ENCODE peak calls at places on chromosomes 4 and X, in five cellular contexts. One of them, this sample, is unnamed.

GRCh38 chr4:38753021-38753806 is 29.6 kb downstream of the TLR10 start:
- DNase-seq in right lobe of liver: no peak
- DNase-seq in A549: peak
- DNase-seq in transverse colon: peak
- DNase-seq in uterus: peak
- DNase-seq in this sample: peak

GRCh38 chr4:52870225-52870624 is 8.1 kb downstream of the RASL11B start:
- DNase-seq in A549: no peak
- DNase-seq in uterus: no peak
- DNase-seq in transverse colon: no peak
- DNase-seq in right lobe of liver: no peak
- DNase-seq in this sample: no peak

GRCh38 chr4:156113138-156113537 is 159.5 kb upstream of the CTSO start:
- DNase-seq in uterus: no peak
- DNase-seq in transverse colon: no peak
- DNase-seq in A549: no peak
- DNase-seq in right lobe of liver: no peak
- DNase-seq in this sample: no peak

GRCh38 chrX:155966876-155967275 is 30.6 kb upstream of the IL9R start:
- DNase-seq in A549: peak
- DNase-seq in uterus: no peak
- DNase-seq in right lobe of liver: no peak
- DNase-seq in transverse colon: peak
- DNase-seq in this sample: peak

GRCh38 chrX:42602136-42602535 is 175.8 kb downstream of the PPP1R2C start:
- DNase-seq in transverse colon: no peak
- DNase-seq in right lobe of liver: no peak
- DNase-seq in uterus: no peak
- DNase-seq in A549: no peak
- DNase-seq in this sample: no peak

GRCh38 chrX:140762061-140762460 is 52.5 kb downstream of the LINC00632 start:
- DNase-seq in A549: peak
- DNase-seq in right lobe of liver: no peak
- DNase-seq in uterus: no peak
- DNase-seq in transverse colon: peak
- DNase-seq in this sample: peak

GRCh38 chr4:158930573-158930972 is 161.7 kb downstream of the FNIP2 start:
- DNase-seq in A549: no peak
- DNase-seq in uterus: no peak
- DNase-seq in right lobe of liver: no peak
- DNase-seq in transverse colon: no peak
- DNase-seq in this sample: peak

GRCh38 chrX:71910526-71911022 is at the start of gene NHSL2:
- DNase-seq in transverse colon: no peak
- DNase-seq in A549: peak
- DNase-seq in right lobe of liver: no peak
- DNase-seq in uterus: peak
- DNase-seq in this sample: no peak

GRCh38 chr4:144283496-144283895 is 143.0 kb upstream of the GYPA start:
- DNase-seq in transverse colon: no peak
- DNase-seq in A549: no peak
- DNase-seq in uterus: no peak
- DNase-seq in right lobe of liver: no peak
- DNase-seq in this sample: no peak

GRCh38 chr4:73599182-73599581 is 21.1 kb downstream of the RASSF6 start:
- DNase-seq in A549: peak
- DNase-seq in uterus: no peak
- DNase-seq in right lobe of liver: no peak
- DNase-seq in transverse colon: peak
- DNase-seq in this sample: no peak

GRCh38 chrX:36007207-36007606 is 87.7 kb downstream of the CFAP47 start:
- DNase-seq in uterus: no peak
- DNase-seq in A549: no peak
- DNase-seq in transverse colon: no peak
- DNase-seq in right lobe of liver: no peak
- DNase-seq in this sample: no peak

GRCh38 chr4:55216871-55217635 is 91.7 kb upstream of the KDR start:
- DNase-seq in transverse colon: no peak
- DNase-seq in A549: no peak
- DNase-seq in uterus: no peak
- DNase-seq in right lobe of liver: no peak
- DNase-seq in this sample: no peak

GRCh38 chrX:40140706-40141499 is 43.1 kb upstream of the BCOR start:
- DNase-seq in A549: no peak
- DNase-seq in uterus: peak
- DNase-seq in transverse colon: no peak
- DNase-seq in right lobe of liver: peak
- DNase-seq in this sample: no peak

GRCh38 chr4:38993683-38994082 is 38.5 kb downstream of the TMEM156 start:
- DNase-seq in A549: peak
- DNase-seq in transverse colon: no peak
- DNase-seq in right lobe of liver: no peak
- DNase-seq in uterus: no peak
- DNase-seq in this sample: no peak

GRCh38 chrX:154727418-154728323 is 23.2 kb downstream of the GAB3 start:
- DNase-seq in transverse colon: peak
- DNase-seq in uterus: peak
- DNase-seq in right lobe of liver: peak
- DNase-seq in A549: no peak
- DNase-seq in this sample: no peak

GRCh38 chrX:119093991-119094741 is 21.4 kb downstream of the CT47C1 start:
- DNase-seq in uterus: no peak
- DNase-seq in A549: peak
- DNase-seq in right lobe of liver: no peak
- DNase-seq in transverse colon: no peak
- DNase-seq in this sample: no peak

GRCh38 chr4:186685744-186686143 is 37.9 kb downstream of the FAT1 start:
- DNase-seq in A549: peak
- DNase-seq in right lobe of liver: no peak
- DNase-seq in uterus: no peak
- DNase-seq in transverse colon: no peak
- DNase-seq in this sample: no peak

GRCh38 chr4:69881173-69881773 is 21.3 kb upstream of the SULT1E1 start:
- DNase-seq in right lobe of liver: no peak
- DNase-seq in transverse colon: peak
- DNase-seq in A549: peak
- DNase-seq in uterus: no peak
- DNase-seq in this sample: peak

GRCh38 chrX:1468250-1468772 is 15.6 kb upstream of the ASMTL start:
- DNase-seq in right lobe of liver: no peak
- DNase-seq in A549: peak
- DNase-seq in transverse colon: peak
- DNase-seq in uterus: no peak
- DNase-seq in this sample: peak

GRCh38 chr4:6937748-6938147 is 28.1 kb downstream of the TBC1D14 start:
- DNase-seq in uterus: no peak
- DNase-seq in transverse colon: no peak
- DNase-seq in A549: no peak
- DNase-seq in right lobe of liver: no peak
- DNase-seq in this sample: no peak

GRCh38 chr4:4260185-4260751 is 12.2 kb upstream of the TMEM128 start:
- DNase-seq in A549: peak
- DNase-seq in right lobe of liver: no peak
- DNase-seq in transverse colon: no peak
- DNase-seq in uterus: no peak
- DNase-seq in this sample: peak

GRCh38 chrX:25069209-25069608 is 53.4 kb upstream of the ARX start:
- DNase-seq in uterus: no peak
- DNase-seq in A549: no peak
- DNase-seq in right lobe of liver: no peak
- DNase-seq in transverse colon: no peak
- DNase-seq in this sample: no peak

GRCh38 chrX:108736509-108737479 is at the start of gene IRS4:
- DNase-seq in right lobe of liver: peak
- DNase-seq in A549: peak
- DNase-seq in uterus: peak
- DNase-seq in transverse colon: no peak
- DNase-seq in this sample: peak

GRCh38 chr4:115851918-115852766 is 738.7 kb upstream of the NDST4 start:
- DNase-seq in A549: peak
- DNase-seq in right lobe of liver: peak
- DNase-seq in transverse colon: peak
- DNase-seq in uterus: no peak
- DNase-seq in this sample: peak

GRCh38 chr4:25982962-25983361 is 68.9 kb downstream of the SMIM20 start:
- DNase-seq in right lobe of liver: no peak
- DNase-seq in A549: no peak
- DNase-seq in uterus: no peak
- DNase-seq in transverse colon: no peak
- DNase-seq in this sample: no peak

GRCh38 chrX:10089378-10089795 is 67.4 kb upstream of the CLCN4 start:
- DNase-seq in transverse colon: no peak
- DNase-seq in uterus: no peak
- DNase-seq in A549: peak
- DNase-seq in right lobe of liver: no peak
- DNase-seq in this sample: no peak

GRCh38 chr4:87032884-87033533 is 98.2 kb downstream of the AFF1 start:
- DNase-seq in transverse colon: no peak
- DNase-seq in A549: no peak
- DNase-seq in right lobe of liver: no peak
- DNase-seq in uterus: no peak
- DNase-seq in this sample: no peak

GRCh38 chr4:51842167-51842553 is 793 bp upstream of the DCUN1D4 start:
- DNase-seq in A549: peak
- DNase-seq in uterus: peak
- DNase-seq in transverse colon: no peak
- DNase-seq in right lobe of liver: peak
- DNase-seq in this sample: no peak

GRCh38 chrX:49155243-49155899 is 7.2 kb upstream of the MAGIX start:
- DNase-seq in right lobe of liver: peak
- DNase-seq in transverse colon: peak
- DNase-seq in uterus: peak
- DNase-seq in A549: peak
- DNase-seq in this sample: peak

GRCh38 chrX:46374371-46374770 is 170.8 kb downstream of the ZNF674 start:
- DNase-seq in A549: no peak
- DNase-seq in uterus: no peak
- DNase-seq in transverse colon: no peak
- DNase-seq in right lobe of liver: no peak
- DNase-seq in this sample: no peak

GRCh38 chr4:152485726-152486276 is 50.1 kb downstream of the FBXW7 start:
- DNase-seq in A549: peak
- DNase-seq in right lobe of liver: no peak
- DNase-seq in uterus: no peak
- DNase-seq in transverse colon: no peak
- DNase-seq in this sample: no peak

DNA sequence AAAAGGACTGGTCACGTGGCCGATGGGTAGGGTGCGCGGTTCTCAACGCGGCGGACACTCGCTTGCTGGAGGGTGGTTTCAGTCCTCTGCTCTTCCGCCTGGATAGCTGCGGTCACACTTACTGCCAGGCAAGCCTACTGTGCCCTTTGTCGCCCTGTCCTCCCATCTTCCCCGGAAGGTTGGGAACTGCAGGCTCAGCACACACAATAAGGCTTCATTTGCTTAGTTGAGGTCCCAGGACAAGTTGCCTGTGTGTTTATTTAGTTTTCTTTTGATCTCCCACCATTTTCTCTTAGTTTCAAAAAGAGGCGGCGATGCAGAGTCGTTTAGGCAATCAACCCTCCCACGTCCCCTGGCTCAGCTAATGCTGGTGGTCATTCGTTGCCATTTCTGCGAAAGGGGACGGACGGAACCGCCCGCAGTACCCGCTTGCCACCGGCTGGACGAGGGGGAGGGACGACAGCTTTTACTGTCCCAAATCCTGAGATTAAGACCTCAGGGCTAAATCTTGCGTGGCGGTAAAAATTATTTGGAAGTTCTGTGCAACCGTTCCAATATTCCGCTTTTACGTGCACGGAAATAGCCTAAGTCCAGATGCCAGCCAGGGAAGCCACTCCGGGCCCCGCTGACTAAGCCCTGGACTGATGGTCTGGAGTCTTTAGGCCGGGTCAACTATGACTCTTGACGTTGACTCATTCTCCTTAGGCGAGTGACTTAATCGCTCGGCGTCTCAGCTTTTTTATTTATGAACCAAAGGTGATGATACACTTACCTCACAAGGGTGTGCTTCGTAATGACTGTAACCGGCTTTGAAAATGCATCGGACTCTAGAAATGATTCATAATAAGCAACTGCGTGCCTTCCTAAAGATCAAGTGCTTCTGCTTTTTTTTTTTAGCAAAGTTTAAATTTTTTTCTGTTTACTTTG is 671 bp upstream of the EIF4E start:
- DNase-seq in uterus: peak
- DNase-seq in right lobe of liver: peak
- DNase-seq in transverse colon: peak
- DNase-seq in A549: peak
- DNase-seq in this sample: peak
- TF ChIP-seq POLR2A in uterus: no peak
- TF ChIP-seq POLR2A in right lobe of liver: peak
- TF ChIP-seq POLR2A in transverse colon: peak
- TF ChIP-seq POLR2A in A549: peak
- TF ChIP-seq POLR2A in this sample: peak

GRCh38 chr4:76948441-76949292 is 885 bp upstream of the SEPTIN11 start:
- DNase-seq in uterus: peak
- DNase-seq in transverse colon: peak
- DNase-seq in A549: peak
- DNase-seq in right lobe of liver: peak
- DNase-seq in this sample: peak
- TF ChIP-seq POLR2A in uterus: peak
- TF ChIP-seq POLR2A in transverse colon: peak
- TF ChIP-seq POLR2A in A549: no peak
- TF ChIP-seq POLR2A in right lobe of liver: peak
- TF ChIP-seq POLR2A in this sample: peak

GRCh38 chrX:47836164-47837072 is at the start of gene ZNF81:
- DNase-seq in transverse colon: peak
- DNase-seq in right lobe of liver: peak
- DNase-seq in A549: peak
- DNase-seq in uterus: peak
- DNase-seq in this sample: peak
- TF ChIP-seq POLR2A in transverse colon: peak
- TF ChIP-seq POLR2A in right lobe of liver: peak
- TF ChIP-seq POLR2A in A549: peak
- TF ChIP-seq POLR2A in uterus: peak
- TF ChIP-seq POLR2A in this sample: peak

GRCh38 chr4:78775278-78776030 is 696 bp upstream of the BMP2K start:
- DNase-seq in uterus: peak
- DNase-seq in transverse colon: peak
- DNase-seq in A549: peak
- DNase-seq in right lobe of liver: peak
- DNase-seq in this sample: peak
- TF ChIP-seq POLR2A in uterus: peak
- TF ChIP-seq POLR2A in transverse colon: peak
- TF ChIP-seq POLR2A in A549: peak
- TF ChIP-seq POLR2A in right lobe of liver: peak
- TF ChIP-seq POLR2A in this sample: peak

This sample was measured in erythroblast.